ENCODE peak calls at places on chromosome 1, in five cellular contexts. One of them, this sample, is unnamed.

GRCh38 chr1:226734611-226735153 is 4.4 kb downstream of the ITPKB start:
- DNase-seq in AG10803: peak
- DNase-seq in GM12865: no peak
- DNase-seq in A549: no peak
- DNase-seq in AG04449: no peak
- DNase-seq in this sample: no peak

GRCh38 chr1:7420098-7420445 is 351.0 kb upstream of the VAMP3 start:
- DNase-seq in AG10803: no peak
- DNase-seq in GM12865: no peak
- DNase-seq in A549: no peak
- DNase-seq in AG04449: no peak
- DNase-seq in this sample: no peak

GRCh38 chr1:192788184-192788583 is 20.7 kb upstream of the RGS2 start:
- DNase-seq in AG10803: peak
- DNase-seq in GM12865: no peak
- DNase-seq in A549: peak
- DNase-seq in AG04449: peak
- DNase-seq in this sample: no peak

GRCh38 chr1:89873757-89874156 is 52.9 kb downstream of the LRRC8D start:
- DNase-seq in AG10803: peak
- DNase-seq in GM12865: no peak
- DNase-seq in A549: no peak
- DNase-seq in AG04449: no peak
- DNase-seq in this sample: no peak

GRCh38 chr1:231883382-231883781 is 256.8 kb downstream of the DISC1 start:
- DNase-seq in AG10803: no peak
- DNase-seq in GM12865: no peak
- DNase-seq in A549: no peak
- DNase-seq in AG04449: no peak
- DNase-seq in this sample: no peak

GRCh38 chr1:21638531-21639341 is 30.4 kb downstream of the RAP1GAP start:
- DNase-seq in AG10803: no peak
- DNase-seq in GM12865: no peak
- DNase-seq in A549: peak
- DNase-seq in AG04449: peak
- DNase-seq in this sample: no peak

GRCh38 chr1:184260382-184260781 is 126.4 kb upstream of the C1orf21 start:
- DNase-seq in AG10803: peak
- DNase-seq in GM12865: no peak
- DNase-seq in A549: no peak
- DNase-seq in AG04449: peak
- DNase-seq in this sample: no peak

GRCh38 chr1:228415853-228416216 is 826 bp downstream of the TRIM17 start:
- DNase-seq in AG10803: no peak
- DNase-seq in GM12865: no peak
- DNase-seq in A549: no peak
- DNase-seq in AG04449: no peak
- DNase-seq in this sample: no peak

GRCh38 chr1:193416226-193416625 is 229.8 kb upstream of the B3GALT2 start:
- DNase-seq in AG10803: no peak
- DNase-seq in GM12865: no peak
- DNase-seq in A549: no peak
- DNase-seq in AG04449: no peak
- DNase-seq in this sample: no peak

GRCh38 chr1:172132836-172133235 is 287.6 kb upstream of the C1orf105 start:
- DNase-seq in AG10803: no peak
- DNase-seq in GM12865: no peak
- DNase-seq in A549: no peak
- DNase-seq in AG04449: no peak
- DNase-seq in this sample: no peak

GRCh38 chr1:44390277-44390676 is 14.8 kb upstream of the RNF220 start:
- DNase-seq in AG10803: peak
- DNase-seq in GM12865: no peak
- DNase-seq in A549: peak
- DNase-seq in AG04449: peak
- DNase-seq in this sample: no peak

GRCh38 chr1:8441466-8441865 is 123.6 kb downstream of the SLC45A1 start:
- DNase-seq in AG10803: no peak
- DNase-seq in GM12865: no peak
- DNase-seq in A549: no peak
- DNase-seq in AG04449: no peak
- DNase-seq in this sample: no peak

GRCh38 chr1:8435569-8436071 is 117.7 kb downstream of the SLC45A1 start:
- DNase-seq in AG10803: no peak
- DNase-seq in GM12865: no peak
- DNase-seq in A549: no peak
- DNase-seq in AG04449: no peak
- DNase-seq in this sample: no peak

GRCh38 chr1:8437286-8437685 is 119.4 kb downstream of the SLC45A1 start:
- DNase-seq in AG10803: no peak
- DNase-seq in GM12865: no peak
- DNase-seq in A549: no peak
- DNase-seq in AG04449: no peak
- DNase-seq in this sample: no peak

GRCh38 chr1:8438449-8438848 is 120.5 kb downstream of the SLC45A1 start:
- DNase-seq in AG10803: no peak
- DNase-seq in GM12865: no peak
- DNase-seq in A549: no peak
- DNase-seq in AG04449: no peak
- DNase-seq in this sample: no peak

GRCh38 chr1:8439015-8439702 is 121.2 kb downstream of the SLC45A1 start:
- DNase-seq in AG10803: peak
- DNase-seq in GM12865: peak
- DNase-seq in A549: no peak
- DNase-seq in AG04449: no peak
- DNase-seq in this sample: peak
- TF ChIP-seq CTCF in AG10803: peak
- TF ChIP-seq CTCF in GM12865: no peak
- TF ChIP-seq CTCF in A549: no peak
- TF ChIP-seq CTCF in AG04449: no peak
- TF ChIP-seq CTCF in this sample: peak

DNA sequence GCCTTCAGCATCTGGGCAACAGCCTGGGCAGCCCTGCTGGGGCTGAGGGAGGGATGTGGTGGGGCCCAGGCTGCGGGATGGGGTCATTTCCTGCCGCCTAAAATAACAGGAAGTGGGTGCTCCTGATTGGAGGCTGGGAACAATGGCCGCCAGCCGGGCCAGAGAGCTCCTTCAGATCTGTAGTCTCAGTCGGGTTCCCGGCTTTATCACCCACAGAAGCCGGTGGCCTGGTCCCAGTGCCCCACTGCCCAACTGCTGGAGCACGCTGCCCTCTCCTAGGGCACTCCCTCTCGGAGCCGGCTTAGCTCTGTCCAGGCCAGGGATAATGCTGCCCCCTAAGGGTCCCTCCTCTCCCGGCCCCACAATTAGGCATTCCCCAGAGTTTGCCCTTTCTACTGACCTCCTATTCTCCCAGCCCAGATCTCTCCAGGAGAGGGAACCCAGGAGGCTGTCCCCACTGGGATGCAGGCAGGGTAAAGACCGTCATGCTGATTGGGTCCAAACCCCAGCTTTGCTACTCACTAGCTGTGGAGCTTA is 5.1 kb downstream of the MAP7D1 start:
- DNase-seq in AG10803: peak
- DNase-seq in GM12865: peak
- DNase-seq in A549: peak
- DNase-seq in AG04449: no peak
- DNase-seq in this sample: peak
- TF ChIP-seq CTCF in AG10803: peak
- TF ChIP-seq CTCF in GM12865: peak
- TF ChIP-seq CTCF in A549: peak
- TF ChIP-seq CTCF in AG04449: peak
- TF ChIP-seq CTCF in this sample: peak

GRCh38 chr1:166814611-166815010 is 24.7 kb upstream of the POGK start:
- DNase-seq in AG10803: peak
- DNase-seq in GM12865: no peak
- DNase-seq in A549: no peak
- DNase-seq in AG04449: peak
- DNase-seq in this sample: no peak
- TF ChIP-seq CTCF in AG10803: no peak
- TF ChIP-seq CTCF in GM12865: no peak
- TF ChIP-seq CTCF in A549: no peak
- TF ChIP-seq CTCF in AG04449: no peak
- TF ChIP-seq CTCF in this sample: no peak

DNA sequence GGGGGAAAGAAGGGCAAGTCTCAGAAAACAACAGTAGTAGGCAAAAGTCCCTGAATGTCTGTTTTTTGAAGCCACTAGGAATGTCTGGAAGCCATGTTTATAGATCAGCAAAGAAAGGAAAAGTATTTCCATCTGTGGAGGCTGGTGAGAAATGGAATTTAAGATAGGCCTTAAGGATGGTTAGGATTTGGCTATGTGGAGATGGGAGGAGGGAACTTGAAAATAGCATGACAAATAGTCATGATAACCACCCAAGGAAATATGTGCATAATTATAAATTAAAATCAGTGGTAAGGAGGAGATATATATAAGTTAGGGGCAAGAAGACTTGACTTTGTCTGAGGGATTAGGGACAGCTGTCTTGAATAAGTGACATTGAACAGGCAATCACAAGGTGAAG is 33.8 kb upstream of the FGGY start:
- DNase-seq in AG10803: peak
- DNase-seq in GM12865: no peak
- DNase-seq in A549: no peak
- DNase-seq in AG04449: peak
- DNase-seq in this sample: no peak
- TF ChIP-seq CTCF in AG10803: no peak
- TF ChIP-seq CTCF in GM12865: no peak
- TF ChIP-seq CTCF in A549: no peak
- TF ChIP-seq CTCF in AG04449: no peak
- TF ChIP-seq CTCF in this sample: no peak